ENCODE peak calls at places on chromosomes 4 and X, in six cellular contexts. Y is RPMI7951; J is ELR; V is stimulated activated CD8-positive, alpha-beta memory T cell treated with anti-CD3 and anti-CD28 coated beads, Interleukin-7, amount 100 ng/mL, for 1 hour; R is aorta; P is GM12891. I is an unnamed sample.

GRCh38 chrX:70455366-70456202 is 10.9 kb downstream of the DLG3 start:
- DNase-seq in V (no peak), J (no peak), Y (no peak), P (no peak), R (no peak), I (no peak)

GRCh38 chr4:87311684-87312083 is 11.0 kb downstream of the HSD17B13 start:
- DNase-seq in Y (no peak), P (no peak), J (no peak), R (no peak), V (no peak), I (no peak)

GRCh38 chr4:81065446-81065845 is 34.9 kb downstream of the BMP3 start:
- DNase-seq in J (no peak), Y (no peak), V (no peak), R (no peak), P (no peak), I (no peak)

GRCh38 chr4:8176547-8177399 is 18.2 kb upstream of the ABLIM2 start:
- DNase-seq in V (no peak), R (no peak), P (peak), J (peak), Y (peak), I (no peak)

GRCh38 chrX:84865113-84865512 is 138.6 kb upstream of the APOOL start:
- DNase-seq in Y (no peak), R (no peak), P (no peak), J (no peak), V (no peak), I (no peak)

GRCh38 chr4:78684196-78685079 is 91.7 kb upstream of the BMP2K start:
- DNase-seq in P (no peak), J (peak), Y (no peak), R (no peak), V (no peak), I (no peak)

GRCh38 chrX:40154229-40154852 is 56.6 kb upstream of the BCOR start:
- DNase-seq in J (peak), R (no peak), P (no peak), V (no peak), Y (peak), I (peak)

GRCh38 chrX:154398668-154399526 is 720 bp downstream of the RPL10 start:
- DNase-seq in R (peak), Y (peak), P (no peak), J (peak), V (peak), I (peak)

GRCh38 chr4:150348079-150348478 is 233.9 kb upstream of the MAB21L2 start:
- DNase-seq in R (no peak), P (no peak), V (no peak), J (peak), Y (peak), I (no peak)

GRCh38 chrX:19640693-19641374 is 125.5 kb upstream of the MAP3K15 start:
- DNase-seq in Y (no peak), P (no peak), V (no peak), R (no peak), J (no peak), I (peak)

GRCh38 chrX:2330910-2331309 is 169.9 kb downstream of the DHRSX start:
- DNase-seq in V (no peak), J (no peak), R (no peak), P (no peak), Y (no peak), I (no peak)

GRCh38 chr4:3251691-3252479 is 2.9 kb downstream of the MSANTD1 start:
- DNase-seq in R (peak), Y (no peak), P (no peak), V (no peak), J (no peak), I (peak)